ENCODE peak calls at places on chromosomes 1 and 21, in ten cellular contexts. L is stomach; J is activated T-helper 1 cell treated with Interleukin-2 at 50 U/mL for 16 hours; W is type B pancreatic cell; B is heart left ventricle; C is renal cortical epithelial cell; A is HT1080; D is iPS DF 19.7; S is BJ; O is stimulated activated CD8-positive, alpha-beta memory T cell treated with anti-CD3 and anti-CD28 coated beads, Interleukin-7, amount 100 ng/mL, for 24 hours. I is an unnamed sample.

GRCh38 chr1:7893529-7894180 is 40.8 kb upstream of the UTS2 start:
- DNase-seq in L (no peak), J (no peak), W (no peak), B (no peak), C (no peak), A (peak), D (no peak), S (no peak), O (no peak), I (no peak)

GRCh38 chr1:95095833-95096217 is 21.3 kb upstream of the TLCD4 start:
- DNase-seq in L (no peak), J (no peak), W (no peak), B (no peak), C (no peak), A (no peak), D (no peak), S (no peak), O (no peak), I (no peak)

GRCh38 chr1:96048572-96048971 is 673.0 kb upstream of the PTBP2 start:
- DNase-seq in L (no peak), J (no peak), W (no peak), B (no peak), C (no peak), A (no peak), D (no peak), S (no peak), O (no peak), I (no peak)

GRCh38 chr1:201903135-201903534 is 14.4 kb downstream of the SHISA4 start:
- DNase-seq in L (no peak), J (no peak), W (no peak), B (no peak), C (no peak), A (no peak), D (no peak), S (no peak), O (no peak), I (peak)

GRCh38 chr1:9993571-9994075 is 3.4 kb upstream of the RBP7 start:
- DNase-seq in L (no peak), J (no peak), W (no peak), B (no peak), C (no peak), A (no peak), D (no peak), S (no peak), O (no peak), I (no peak)

GRCh38 chr1:19786988-19787423 is 12.7 kb downstream of the TMCO4 start:
- DNase-seq in L (peak), J (no peak), W (no peak), B (no peak), C (no peak), A (no peak), D (peak), S (no peak), O (no peak), I (peak)

GRCh38 chr21:34791776-34792503 is 123.1 kb downstream of the CLIC6 start:
- DNase-seq in L (no peak), J (no peak), W (no peak), B (no peak), C (no peak), A (no peak), D (no peak), S (no peak), O (no peak), I (no peak)

GRCh38 chr1:109412551-109412950 is 13.7 kb downstream of the PSMA5 start:
- DNase-seq in L (no peak), J (no peak), W (no peak), B (no peak), C (no peak), A (peak), D (no peak), S (no peak), O (no peak), I (no peak)

GRCh38 chr1:115854005-115854404 is 13.1 kb upstream of the NHLH2 start:
- DNase-seq in L (no peak), J (no peak), W (no peak), B (no peak), C (no peak), A (no peak), D (no peak), S (no peak), O (no peak), I (no peak)

GRCh38 chr21:15063081-15063820 is 1.5 kb downstream of the NRIP1 start:
- DNase-seq in L (no peak), J (no peak), W (no peak), B (no peak), C (no peak), A (peak), D (no peak), S (no peak), O (no peak), I (no peak)

GRCh38 chr1:26959722-26960624 is at the start of gene KDF1:
- DNase-seq in L (peak), J (peak), W (peak), B (peak), C (no peak), A (no peak), D (peak), S (no peak), O (no peak), I (peak)

GRCh38 chr1:74107394-74107793 is 90.6 kb downstream of the LRRIQ3 start:
- DNase-seq in L (no peak), J (no peak), W (no peak), B (no peak), C (no peak), A (no peak), D (no peak), S (no peak), O (no peak), I (no peak)

GRCh38 chr1:119791377-119791776 is 19.9 kb downstream of the REG4 start:
- DNase-seq in L (no peak), J (no peak), W (no peak), B (no peak), C (peak), A (no peak), D (no peak), S (no peak), O (no peak), I (no peak)

GRCh38 chr1:6378096-6378746 is 15.3 kb downstream of the ACOT7 start:
- DNase-seq in L (no peak), J (no peak), W (no peak), B (no peak), C (no peak), A (no peak), D (no peak), S (no peak), O (no peak), I (no peak)

GRCh38 chr1:25065246-25066238 is 135.5 kb upstream of the RUNX3 start:
- DNase-seq in L (no peak), J (no peak), W (no peak), B (no peak), C (no peak), A (no peak), D (no peak), S (peak), O (peak), I (no peak)

GRCh38 chr1:28078680-28079626 is 9.5 kb downstream of the EYA3 start:
- DNase-seq in L (no peak), J (no peak), W (no peak), B (no peak), C (peak), A (peak), D (no peak), S (no peak), O (no peak), I (no peak)